ENCODE peak calls at places on chromosomes 5 and 9, in five cellular contexts. Z is H1, O is K562, V is SK-N-SH, C is HepG2. N is an unnamed sample.

GRCh38 chr9:99140685-99141314 is 35.9 kb downstream of the TGFBR1 start:
- DNase-seq in C (peak; percentile 35), O (peak; percentile 67), V (peak; percentile 46), Z (no peak), N (no peak)

GRCh38 chr9:99197124-99197630 is 24.6 kb downstream of the ALG2 start:
- DNase-seq in C (no peak), Z (no peak), O (no peak), V (no peak), N (no peak)

GRCh38 chr5:50786073-50786472 is 119.6 kb downstream of the PARP8 start:
- DNase-seq in Z (no peak), V (no peak), C (no peak), O (no peak), N (no peak)

GRCh38 chr9:107587175-107587963 is 97.8 kb upstream of the KLF4 start:
- DNase-seq in Z (no peak), O (no peak), C (no peak), V (no peak), N (no peak)

GRCh38 chr5:6193315-6193714 is 185.0 kb downstream of the MED10 start:
- DNase-seq in C (no peak), O (no peak), Z (no peak), V (no peak), N (no peak)

GRCh38 chr5:127571314-127571713 is 53.9 kb downstream of the PRRC1 start:
- DNase-seq in O (no peak), C (no peak), Z (no peak), V (no peak), N (no peak)

GRCh38 chr5:57499262-57500050 is 16.8 kb upstream of the ACTBL2 start:
- DNase-seq in Z (no peak), O (peak; percentile 39), C (peak; percentile 5), V (peak; percentile 36), N (peak; percentile 44)

GRCh38 chr9:135198889-135199288 is 111.4 kb downstream of the OLFM1 start:
- DNase-seq in O (no peak), V (no peak), C (no peak), Z (no peak), N (no peak)

GRCh38 chr5:31364881-31365636 is 166.8 kb downstream of the DROSHA start:
- DNase-seq in Z (no peak), C (no peak), V (no peak), O (no peak), N (no peak)

GRCh38 chr9:109986423-109987055 is 206.5 kb downstream of the PALM2AKAP2 start:
- DNase-seq in V (no peak), C (no peak), O (no peak), Z (no peak), N (no peak)

GRCh38 chr5:171342362-171343111 is 33.5 kb downstream of the TLX3 start:
- DNase-seq in V (peak; percentile 73), Z (peak; percentile 56), O (peak; percentile 60), C (peak; percentile 52), N (no peak)

GRCh38 chr9:131227112-131228058 is 48.9 kb downstream of the FAM78A start:
- DNase-seq in Z (no peak), C (no peak), O (no peak), V (peak; percentile 50), N (no peak)

GRCh38 chr5:158812381-158812780 is 287.3 kb downstream of the EBF1 start:
- DNase-seq in C (no peak), Z (peak; percentile 48), O (no peak), V (no peak), N (peak; percentile 51)

GRCh38 chr9:21965401-21965951 is 28.7 kb downstream of the CDKN2A start:
- DNase-seq in V (peak; percentile 80), C (peak; percentile 45), O (no peak), Z (peak; percentile 79), N (no peak)

GRCh38 chr5:176535655-176536131 is 1.5 kb downstream of the RNF44 start:
- DNase-seq in V (peak; percentile 61), O (peak; percentile 37), Z (no peak), C (peak; percentile 42), N (no peak)

GRCh38 chr5:175895701-175896102 is 24.3 kb downstream of the CPLX2 start:
- DNase-seq in Z (no peak), O (no peak), C (no peak), V (no peak), N (peak; percentile 53)

GRCh38 chr5:176675676-176676360 is 28.5 kb downstream of the TSPAN17 start:
- DNase-seq in O (peak; percentile 67), Z (peak; percentile 74), C (peak; percentile 42), V (no peak), N (no peak)

GRCh38 chr5:150579462-150580400 is 60.7 kb upstream of the SYNPO start:
- DNase-seq in O (no peak), C (no peak), V (no peak), Z (no peak), N (no peak)

GRCh38 chr5:96582343-96582742 is 79.8 kb upstream of the CAST start:
- DNase-seq in Z (no peak), C (no peak), O (no peak), V (peak; percentile 10), N (no peak)

GRCh38 chr5:14665949-14666741 is 1.6 kb downstream of the OTULIN start:
- DNase-seq in O (no peak), C (peak; percentile 41), Z (no peak), V (peak; percentile 39), N (no peak)

GRCh38 chr5:98168862-98169261 is 604.6 kb upstream of the RGMB start:
- DNase-seq in O (no peak), V (no peak), Z (no peak), C (no peak), N (no peak)

GRCh38 chr5:124720589-124720988 is 25.9 kb downstream of the ZNF608 start:
- DNase-seq in V (no peak), C (no peak), Z (no peak), O (no peak), N (no peak)

GRCh38 chr5:62922191-62922590 is 343.6 kb downstream of the LRRC70 start:
- DNase-seq in V (no peak), Z (no peak), C (no peak), O (no peak), N (no peak)

GRCh38 chr5:59069438-59070079 is 486.7 kb downstream of the RAB3C start:
- DNase-seq in C (peak; percentile 68), Z (no peak), V (no peak), O (no peak), N (no peak)

GRCh38 chr5:107213025-107213424 is 457.7 kb downstream of the EFNA5 start:
- DNase-seq in C (no peak), V (peak; percentile 25), Z (no peak), O (no peak), N (no peak)

GRCh38 chr9:114662081-114662989 is 4.7 kb upstream of the TEX53 start:
- DNase-seq in Z (peak; percentile 89), O (peak; percentile 77), V (peak; percentile 77), C (peak; percentile 22), N (no peak)

GRCh38 chr5:92749943-92750342 is 831.1 kb downstream of the NR2F1-AS1 start:
- DNase-seq in C (peak; percentile 5), Z (no peak), O (no peak), V (no peak), N (no peak)

GRCh38 chr9:115913666-115914065 is 239.9 kb upstream of the PAPPA start:
- DNase-seq in V (no peak), Z (no peak), C (no peak), O (no peak), N (no peak)

GRCh38 chr5:33892419-33893151 is 795 bp upstream of the ADAMTS12 start:
- DNase-seq in V (no peak), O (no peak), C (peak; percentile 2), Z (no peak), N (no peak)

GRCh38 chr5:67639311-67639710 is 442.7 kb upstream of the CD180 start:
- DNase-seq in C (no peak), Z (no peak), O (no peak), V (no peak), N (no peak)

GRCh38 chr5:39639618-39640078 is 214.9 kb upstream of the DAB2 start:
- DNase-seq in C (no peak), Z (no peak), O (no peak), V (no peak), N (no peak)

GRCh38 chr9:18542837-18543405 is 69.0 kb downstream of the ADAMTSL1 start:
- DNase-seq in Z (no peak), C (no peak), O (no peak), V (peak; percentile 19), N (no peak)

GRCh38 chr9:129176786-129177442 is 1.1 kb downstream of the IER5L start:
- DNase-seq in C (no peak), Z (peak; percentile 64), O (no peak), V (peak; percentile 75), N (no peak)

GRCh38 chr9:93911871-93912554 is 43.1 kb downstream of the BARX1 start:
- DNase-seq in Z (no peak), C (no peak), O (no peak), V (no peak), N (no peak)

DNA sequence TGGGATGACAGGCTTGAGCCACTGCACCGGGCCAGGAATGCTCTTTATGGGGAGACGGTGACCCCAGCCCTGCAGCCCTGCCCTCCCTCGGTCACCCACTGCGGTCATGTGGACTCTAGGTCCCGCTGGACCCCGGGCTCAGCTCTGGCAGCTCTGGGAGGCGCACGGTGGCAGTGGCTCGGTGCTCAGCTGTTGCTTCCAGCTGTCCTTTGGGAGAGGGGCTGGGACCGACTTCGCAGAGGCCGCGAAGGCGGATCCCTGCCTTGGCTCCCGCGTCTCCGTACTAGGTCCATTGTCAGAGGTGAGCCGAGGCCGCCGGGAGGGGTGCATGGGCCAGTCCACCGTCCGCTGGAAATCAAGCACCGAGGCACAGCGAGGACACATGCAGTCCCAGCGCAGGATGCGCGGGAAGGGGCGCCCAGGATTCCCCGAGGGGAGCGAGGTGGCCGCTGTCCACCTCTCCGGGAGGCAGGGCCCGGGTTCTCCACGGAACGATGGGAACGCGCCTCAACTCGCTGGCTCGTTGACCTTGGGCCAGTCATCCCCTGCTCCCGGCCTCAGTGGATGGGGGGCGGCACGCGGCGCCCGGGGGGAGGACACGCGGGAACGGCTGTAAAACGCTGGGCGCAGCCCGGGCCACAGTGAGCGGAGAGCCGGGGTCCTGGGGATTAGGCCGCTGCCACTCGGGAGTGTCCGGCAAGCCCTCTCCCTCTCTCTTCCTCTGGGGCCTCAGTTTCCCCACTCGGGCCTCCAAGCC is 734 bp downstream of the GBGT1 start:
- DNase-seq in V (no peak), Z (peak; percentile 59), C (no peak), O (no peak), N (no peak)
- TF ChIP-seq RAD21 in V (no peak), Z (no peak), C (no peak), O (no peak), N (no peak)

DNA sequence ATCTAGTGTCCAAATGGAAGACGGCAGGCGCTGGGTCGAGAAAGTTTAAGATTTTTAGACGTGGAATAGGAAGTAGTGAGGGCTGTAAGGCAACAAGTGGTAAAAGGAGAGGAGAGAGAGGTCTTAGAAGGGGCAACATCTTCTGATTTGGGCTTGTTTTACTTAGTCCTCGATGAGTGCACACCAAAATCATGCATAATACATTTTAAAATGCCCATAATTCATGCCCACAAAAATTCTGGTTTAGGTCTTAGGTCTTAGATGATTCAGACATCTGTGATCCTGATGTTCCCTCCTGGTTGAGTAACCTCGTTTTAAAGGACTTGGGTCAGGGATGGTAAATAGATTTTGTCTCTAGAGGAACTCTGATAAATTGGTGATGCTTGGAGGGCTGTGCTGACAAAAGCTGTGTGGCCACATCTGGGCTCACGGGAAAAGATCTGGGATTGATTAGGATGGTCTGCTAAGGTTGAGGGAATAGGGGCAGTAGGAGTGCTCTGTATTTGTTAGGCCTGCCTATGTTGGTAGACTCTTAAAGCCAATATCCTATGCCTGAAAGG is 476.3 kb downstream of the CCDC171 start:
- DNase-seq in O (no peak), V (no peak), Z (no peak), C (no peak), N (no peak)
- TF ChIP-seq TAF1 in O (no peak), V (no peak), Z (no peak), C (no peak), N (no peak)

GRCh38 chr5:172441262-172441751 is 13.0 kb downstream of the SH3PXD2B start:
- DNase-seq in V (no peak), C (no peak), Z (no peak), O (no peak), N (no peak)
- TF ChIP-seq RAD21 in V (no peak), C (no peak), Z (no peak), O (no peak), N (no peak)

GRCh38 chr5:36878421-36879088 is 2.0 kb downstream of the NIPBL start:
- DNase-seq in V (peak; percentile 69), O (peak; percentile 37), Z (no peak), C (peak; percentile 45), N (no peak)
- TF ChIP-seq TAF1 in V (no peak), O (peak; percentile 14), Z (peak; percentile 49), C (no peak), N (no peak)